ENCODE peak calls at places on chromosomes 3 and 15, in seven cellular contexts. D is transverse colon, N is kidney tubule cell, M is COLO829, C is nephron progenitor cell, P is cardiac fibroblast, F is NCI-H524. E is an unnamed sample.
A peak's percentile ranks its signal among the peaks of the same experiment; 100 is the strongest.

GRCh38 chr15:100732359-100733055 is 130.1 kb downstream of the ASB7 start:
- DNase-seq in D (no peak), N (peak; percentile 60), M (no peak), C (no peak), P (peak; percentile 45), F (no peak), E (no peak)

GRCh38 chr15:34512628-34513027 is 70.8 kb downstream of the GOLGA8B start:
- DNase-seq in D (no peak), N (no peak), M (no peak), C (no peak), P (no peak), F (no peak), E (no peak)

GRCh38 chr3:197975311-197975710 is 15.3 kb downstream of the LMLN start:
- DNase-seq in D (no peak), N (no peak), M (no peak), C (no peak), P (no peak), F (no peak), E (no peak)

GRCh38 chr15:89399390-89400120 is 64.9 kb upstream of the POLG start:
- DNase-seq in D (peak; percentile 21), N (peak; percentile 35), M (no peak), C (peak; percentile 52), P (no peak), F (peak; percentile 70), E (peak; percentile 87)

GRCh38 chr3:52429031-52429430 is 15.9 kb downstream of the SEMA3G start:
- DNase-seq in D (no peak), N (no peak), M (no peak), C (no peak), P (no peak), F (no peak), E (no peak)

GRCh38 chr15:70023064-70023768 is 74.5 kb downstream of the TLE3 start:
- DNase-seq in D (no peak), N (peak; percentile 86), M (peak; percentile 5), C (no peak), P (peak; percentile 86), F (no peak), E (no peak)

GRCh38 chr3:26712211-26713026 is 89.8 kb downstream of the LRRC3B start:
- DNase-seq in D (no peak), N (peak; percentile 61), M (peak; percentile 73), C (peak; percentile 21), P (peak; percentile 51), F (peak; percentile 51), E (peak; percentile 42)

GRCh38 chr3:126191246-126191645 is 10.9 kb upstream of the ALDH1L1 start:
- DNase-seq in D (no peak), N (no peak), M (no peak), C (no peak), P (no peak), F (no peak), E (no peak)

GRCh38 chr3:39754549-39754948 is 54.9 kb upstream of the MYRIP start:
- DNase-seq in D (no peak), N (no peak), M (no peak), C (no peak), P (no peak), F (no peak), E (no peak)

GRCh38 chr3:128413003-128413370 is 53.7 kb downstream of the DNAJB8 start:
- DNase-seq in D (no peak), N (no peak), M (no peak), C (no peak), P (no peak), F (no peak), E (no peak)

GRCh38 chr15:51634591-51635198 is 12.1 kb upstream of the DMXL2 start:
- DNase-seq in D (no peak), N (no peak), M (no peak), C (no peak), P (no peak), F (no peak), E (no peak)

GRCh38 chr3:129632977-129633376 is 26.5 kb upstream of the PLXND1 start:
- DNase-seq in D (no peak), N (no peak), M (no peak), C (no peak), P (no peak), F (no peak), E (peak; percentile 30)

GRCh38 chr3:12193485-12194165 is 34.9 kb upstream of the TIMP4 start:
- DNase-seq in D (peak; percentile 61), N (peak; percentile 95), M (peak; percentile 63), C (no peak), P (peak; percentile 99), F (no peak), E (no peak)

GRCh38 chr3:42505849-42506410 is 3.5 kb downstream of the VIPR1 start:
- DNase-seq in D (peak; percentile 7), N (no peak), M (no peak), C (no peak), P (no peak), F (no peak), E (no peak)

GRCh38 chr3:193418576-193419373 is 40.2 kb upstream of the ATP13A5 start:
- DNase-seq in D (no peak), N (no peak), M (no peak), C (no peak), P (no peak), F (no peak), E (no peak)

GRCh38 chr15:90348456-90348855 is 3.6 kb upstream of the ZNF774 start:
- DNase-seq in D (no peak), N (no peak), M (no peak), C (no peak), P (no peak), F (no peak), E (no peak)

GRCh38 chr3:105614288-105615030 is 247.8 kb downstream of the ALCAM start:
- DNase-seq in D (no peak), N (peak; percentile 51), M (no peak), C (no peak), P (peak; percentile 20), F (no peak), E (no peak)

GRCh38 chr3:4957978-4958377 is 21.3 kb upstream of the BHLHE40 start:
- DNase-seq in D (no peak), N (no peak), M (no peak), C (no peak), P (no peak), F (no peak), E (no peak)

GRCh38 chr15:78641876-78642275 is 866 bp upstream of the CHRNB4 start:
- DNase-seq in D (no peak), N (no peak), M (no peak), C (no peak), P (no peak), F (no peak), E (no peak)

GRCh38 chr3:11582123-11582968 is 61.4 kb downstream of the VGLL4 start:
- DNase-seq in D (peak; percentile 52), N (peak; percentile 55), M (peak; percentile 70), C (peak; percentile 56), P (peak; percentile 80), F (no peak), E (no peak)

GRCh38 chr3:157572559-157573270 is 69.5 kb upstream of the VEPH1 start:
- DNase-seq in D (peak; percentile 14), N (peak; percentile 57), M (peak; percentile 57), C (peak; percentile 49), P (peak; percentile 84), F (peak; percentile 55), E (peak; percentile 52)

GRCh38 chr3:99885085-99885484 is 67.4 kb downstream of the CMSS1 start:
- DNase-seq in D (no peak), N (no peak), M (no peak), C (no peak), P (no peak), F (no peak), E (no peak)

GRCh38 chr3:195540526-195540925 is 2.6 kb downstream of the PPP1R2 start:
- DNase-seq in D (no peak), N (no peak), M (no peak), C (no peak), P (no peak), F (no peak), E (no peak)

GRCh38 chr3:172194702-172195392 is 155.5 kb downstream of the FNDC3B start:
- DNase-seq in D (no peak), N (peak; percentile 52), M (peak; percentile 48), C (no peak), P (peak; percentile 69), F (peak; percentile 12), E (peak; percentile 40)

GRCh38 chr15:75042730-75043508 is 19.5 kb downstream of the PPCDC start:
- DNase-seq in D (peak; percentile 91), N (peak; percentile 89), M (no peak), C (peak; percentile 46), P (peak; percentile 59), F (no peak), E (peak; percentile 70)

GRCh38 chr3:38620236-38620635 is 29.3 kb downstream of the SCN5A start:
- DNase-seq in D (no peak), N (no peak), M (no peak), C (no peak), P (peak; percentile 8), F (no peak), E (no peak)

GRCh38 chr3:8318002-8318649 is 183.5 kb upstream of the LMCD1 start:
- DNase-seq in D (no peak), N (peak; percentile 62), M (no peak), C (no peak), P (peak; percentile 11), F (no peak), E (no peak)

GRCh38 chr15:98164573-98164972 is 204.1 kb downstream of the ARRDC4 start:
- DNase-seq in D (no peak), N (no peak), M (no peak), C (no peak), P (peak; percentile 22), F (no peak), E (no peak)

GRCh38 chr3:98512576-98512975 is 10.1 kb downstream of the CLDND1 start:
- DNase-seq in D (no peak), N (no peak), M (no peak), C (no peak), P (no peak), F (no peak), E (no peak)